ENCODE peak calls at places on chromosomes 7 and 10, in six cellular contexts. N, B, H, P, L and M are unnamed samples.

GRCh38 chr10:119706521-119707278 is 19.1 kb upstream of the INPP5F start:
- DNase-seq in N (no peak), B (no peak), H (no peak), P (no peak), L (no peak), M (no peak)

GRCh38 chr7:33494473-33494872 is 365.1 kb downstream of the BBS9 start:
- DNase-seq in N (no peak), B (peak), H (no peak), P (no peak), L (no peak), M (no peak)

GRCh38 chr7:143229054-143229790 is 7.4 kb downstream of the TAS2R40 start:
- DNase-seq in N (no peak), B (peak), H (no peak), P (no peak), L (no peak), M (no peak)

GRCh38 chr10:104328916-104329710 is 9.2 kb downstream of the ITPRIP start:
- DNase-seq in N (no peak), B (peak), H (peak), P (peak), L (peak), M (peak)

GRCh38 chr7:8396294-8396693 is 37.1 kb upstream of the NXPH1 start:
- DNase-seq in N (no peak), B (no peak), H (no peak), P (no peak), L (no peak), M (no peak)

GRCh38 chr7:44981035-44981706 is 2.4 kb upstream of the MYO1G start:
- DNase-seq in N (no peak), B (no peak), H (peak), P (no peak), L (no peak), M (no peak)

GRCh38 chr10:60003709-60004191 is 97.4 kb upstream of the CCDC6 start:
- DNase-seq in N (no peak), B (no peak), H (no peak), P (no peak), L (no peak), M (no peak)

GRCh38 chr7:21923663-21924062 is 22.0 kb downstream of the CDCA7L start:
- DNase-seq in N (no peak), B (peak), H (no peak), P (no peak), L (no peak), M (peak)

GRCh38 chr7:14888904-14889482 is 13.6 kb downstream of the DGKB start:
- DNase-seq in N (no peak), B (no peak), H (no peak), P (no peak), L (no peak), M (no peak)

GRCh38 chr7:78690174-78690573 is 763.3 kb downstream of the MAGI2 start:
- DNase-seq in N (no peak), B (no peak), H (no peak), P (no peak), L (no peak), M (no peak)

GRCh38 chr10:50471583-50471975 is 152.2 kb downstream of the SGMS1 start:
- DNase-seq in N (no peak), B (no peak), H (no peak), P (no peak), L (no peak), M (no peak)

GRCh38 chr7:1558841-1559625 is 3.0 kb upstream of the TMEM184A start:
- DNase-seq in N (no peak), B (no peak), H (no peak), P (no peak), L (no peak), M (no peak)

GRCh38 chr7:44290250-44290616 is 35.2 kb downstream of the CAMK2B start:
- DNase-seq in N (no peak), B (no peak), H (no peak), P (no peak), L (no peak), M (no peak)